ENCODE peak calls at places on chromosomes 6 and 20, in nine cellular contexts. G is fibroblast of mammary gland, L is neural progenitor cell, W is fibroblast of lung, V is brain microvascular endothelial cell, Y is BJ, F is left ventricle myocardium inferior, T is foreskin fibroblast, D is PC-9. O is an unnamed sample.

GRCh38 chr6:143536866-143537691 is 25.6 kb upstream of the FUCA2 start:
- DNase-seq in G (peak), L (peak), W (peak), V (peak), Y (no peak), F (peak), T (peak), D (no peak), O (peak)

GRCh38 chr20:46757754-46758678 is 48.6 kb downstream of the SLC2A10 start:
- DNase-seq in G (peak), L (peak), W (peak), V (peak), Y (no peak), F (peak), T (peak), D (peak), O (peak)

GRCh38 chr6:131003419-131004386 is 59.3 kb downstream of the EPB41L2 start:
- DNase-seq in G (no peak), L (peak), W (no peak), V (no peak), Y (no peak), F (no peak), T (no peak), D (no peak), O (no peak)

GRCh38 chr6:156425374-156425773 is 351.8 kb upstream of the ARID1B start:
- DNase-seq in G (peak), L (no peak), W (peak), V (peak), Y (peak), F (no peak), T (peak), D (no peak), O (no peak)

GRCh38 chr20:32285621-32286334 is 8.3 kb downstream of the KIF3B start:
- DNase-seq in G (peak), L (no peak), W (peak), V (peak), Y (peak), F (no peak), T (peak), D (no peak), O (peak)

GRCh38 chr6:167338551-167339117 is 13.7 kb downstream of the TTLL2 start:
- DNase-seq in G (no peak), L (no peak), W (no peak), V (no peak), Y (no peak), F (no peak), T (no peak), D (no peak), O (no peak)

GRCh38 chr6:22970004-22970403 is 400.6 kb downstream of the HDGFL1 start:
- DNase-seq in G (no peak), L (no peak), W (no peak), V (no peak), Y (no peak), F (no peak), T (no peak), D (no peak), O (no peak)

GRCh38 chr6:167745660-167746376 is 80.9 kb upstream of the AFDN start:
- DNase-seq in G (no peak), L (no peak), W (no peak), V (no peak), Y (no peak), F (peak), T (no peak), D (no peak), O (no peak)

GRCh38 chr6:45592991-45593390 is 215.3 kb upstream of the SUPT3H start:
- DNase-seq in G (peak), L (no peak), W (no peak), V (no peak), Y (no peak), F (no peak), T (no peak), D (no peak), O (no peak)

GRCh38 chr6:13273931-13274706 is 54.2 kb downstream of the TBC1D7 start:
- DNase-seq in G (no peak), L (no peak), W (no peak), V (no peak), Y (no peak), F (no peak), T (no peak), D (no peak), O (no peak)

GRCh38 chr20:24465730-24466129 is 3.7 kb upstream of the SYNDIG1 start:
- DNase-seq in G (peak), L (no peak), W (peak), V (no peak), Y (peak), F (peak), T (peak), D (no peak), O (no peak)

GRCh38 chr20:43457640-43458421 is at the start of gene SRSF6:
- DNase-seq in G (peak), L (peak), W (peak), V (peak), Y (peak), F (peak), T (peak), D (peak), O (peak)

GRCh38 chr6:11628562-11628961 is 91.0 kb downstream of the TMEM170B start:
- DNase-seq in G (no peak), L (no peak), W (no peak), V (no peak), Y (no peak), F (no peak), T (no peak), D (no peak), O (no peak)

GRCh38 chr6:88493717-88494116 is 327.6 kb upstream of the CNR1 start:
- DNase-seq in G (no peak), L (no peak), W (no peak), V (no peak), Y (no peak), F (no peak), T (no peak), D (no peak), O (no peak)

GRCh38 chr6:113526995-113527394 is 330.1 kb upstream of the MARCKS start:
- DNase-seq in G (no peak), L (no peak), W (no peak), V (no peak), Y (no peak), F (no peak), T (no peak), D (no peak), O (peak)

GRCh38 chr6:132007474-132008190 is 56.5 kb upstream of the CCN2 start:
- DNase-seq in G (peak), L (no peak), W (peak), V (peak), Y (no peak), F (no peak), T (peak), D (no peak), O (peak)

GRCh38 chr6:134508862-134509498 is 191.1 kb upstream of the SGK1 start:
- DNase-seq in G (no peak), L (no peak), W (no peak), V (no peak), Y (no peak), F (no peak), T (no peak), D (peak), O (peak)

GRCh38 chr20:52104546-52105044 is 87.0 kb downstream of the ZFP64 start:
- DNase-seq in G (peak), L (peak), W (peak), V (peak), Y (no peak), F (no peak), T (peak), D (peak), O (peak)

GRCh38 chr6:60754879-60755278 is 1531.1 kb downstream of the KHDRBS2 start:
- DNase-seq in G (no peak), L (peak), W (no peak), V (no peak), Y (no peak), F (no peak), T (no peak), D (no peak), O (peak)

GRCh38 chr20:33710681-33711445 is 9.2 kb downstream of the PXMP4 start:
- DNase-seq in G (no peak), L (no peak), W (no peak), V (no peak), Y (no peak), F (no peak), T (no peak), D (no peak), O (no peak)

GRCh38 chr6:130054725-130055124 is 36.3 kb downstream of the L3MBTL3 start:
- DNase-seq in G (no peak), L (no peak), W (no peak), V (no peak), Y (no peak), F (no peak), T (no peak), D (no peak), O (no peak)

GRCh38 chr20:37521091-37521771 is at the start of gene NNAT:
- DNase-seq in G (no peak), L (no peak), W (no peak), V (no peak), Y (no peak), F (no peak), T (no peak), D (no peak), O (no peak)

GRCh38 chr6:152461556-152461955 is 175.6 kb downstream of the SYNE1 start:
- DNase-seq in G (peak), L (no peak), W (peak), V (peak), Y (no peak), F (no peak), T (peak), D (no peak), O (peak)

GRCh38 chr6:674956-675355 is 18.0 kb downstream of the EXOC2 start:
- DNase-seq in G (no peak), L (no peak), W (no peak), V (no peak), Y (no peak), F (no peak), T (no peak), D (no peak), O (no peak)

GRCh38 chr6:17705778-17706579 is 746 bp downstream of the NUP153 start:
- DNase-seq in G (peak), L (peak), W (peak), V (peak), Y (no peak), F (peak), T (no peak), D (peak), O (peak)

GRCh38 chr6:14559754-14560527 is 442.4 kb downstream of the CD83 start:
- DNase-seq in G (peak), L (no peak), W (no peak), V (no peak), Y (no peak), F (no peak), T (peak), D (peak), O (peak)
- TF ChIP-seq CTCF in G (no peak), L (no peak), W (no peak), V (no peak), Y (no peak), F (no peak), T (no peak), D (no peak), O (no peak)

GRCh38 chr6:122789078-122789861 is at the start of gene SMPDL3A:
- DNase-seq in G (peak), L (peak), W (peak), V (peak), Y (peak), F (peak), T (peak), D (peak), O (peak)
- H3K4me3 ChIP-seq in G (peak), L (peak), W (peak), V (peak), Y (peak), F (peak), T (peak), D (peak), O (peak)

GRCh38 chr6:161242779-161243693 is 30.8 kb downstream of the AGPAT4 start:
- DNase-seq in G (peak), L (peak), W (peak), V (no peak), Y (no peak), F (no peak), T (no peak), D (no peak), O (peak)
- TF ChIP-seq CTCF in G (no peak), L (no peak), W (no peak), V (peak), Y (no peak), F (no peak), T (no peak), D (no peak), O (no peak)

GRCh38 chr6:43120101-43120730 is 44.1 kb downstream of the PTK7 start:
- DNase-seq in G (no peak), L (no peak), W (no peak), V (no peak), Y (no peak), F (no peak), T (no peak), D (no peak), O (no peak)

GRCh38 chr6:43122146-43122545 is 46.0 kb downstream of the PTK7 start:
- DNase-seq in G (no peak), L (no peak), W (no peak), V (no peak), Y (no peak), F (no peak), T (no peak), D (no peak), O (no peak)

GRCh38 chr6:43119456-43119855 is 43.3 kb downstream of the PTK7 start:
- DNase-seq in G (no peak), L (no peak), W (peak), V (no peak), Y (no peak), F (no peak), T (no peak), D (no peak), O (no peak)

GRCh38 chr6:43123691-43124314 is 47.3 kb upstream of the SRF start:
- DNase-seq in G (no peak), L (no peak), W (no peak), V (no peak), Y (no peak), F (no peak), T (no peak), D (no peak), O (no peak)

GRCh38 chr6:43120938-43121913 is 45.1 kb downstream of the PTK7 start:
- DNase-seq in G (peak), L (peak), W (peak), V (peak), Y (peak), F (peak), T (peak), D (peak), O (peak)
- H3K4me3 ChIP-seq in G (no peak), L (no peak), W (peak), V (no peak), Y (no peak), F (no peak), T (peak), D (no peak), O (no peak)